ENCODE peak calls at places on chromosomes 4 and X, in nine cellular contexts. M is lower leg skin, D is cardiac fibroblast, I is progenitor cell of endocrine pancreas, X is thyroid gland, R is AG04450, A is fibroblast of mammary gland, B is RWPE1, O is type B pancreatic cell. L is an unnamed sample.

GRCh38 chrX:71163010-71163409 is 18.4 kb downstream of the NLGN3 start:
- DNase-seq in M (no peak), D (no peak), I (no peak), X (no peak), R (no peak), A (no peak), B (no peak), O (no peak), L (no peak)

GRCh38 chr4:45662996-45663395 is 460.9 kb downstream of the GABRG1 start:
- DNase-seq in M (no peak), D (peak), I (no peak), X (peak), R (no peak), A (peak), B (peak), O (no peak), L (no peak)

GRCh38 chr4:176149680-176150079 is 45.7 kb downstream of the SPATA4 start:
- DNase-seq in M (no peak), D (no peak), I (no peak), X (no peak), R (no peak), A (peak), B (no peak), O (no peak), L (no peak)

GRCh38 chr4:72744103-72744725 is 175.2 kb upstream of the ADAMTS3 start:
- DNase-seq in M (no peak), D (peak), I (no peak), X (no peak), R (no peak), A (no peak), B (no peak), O (no peak), L (no peak)

GRCh38 chr4:84171871-84172270 is 327.2 kb downstream of the NKX6-1 start:
- DNase-seq in M (no peak), D (no peak), I (no peak), X (no peak), R (no peak), A (no peak), B (peak), O (no peak), L (no peak)

GRCh38 chrX:150663061-150663460 is 30.1 kb upstream of the MTMR1 start:
- DNase-seq in M (no peak), D (no peak), I (no peak), X (no peak), R (no peak), A (no peak), B (no peak), O (no peak), L (no peak)

GRCh38 chr4:185508162-185508561 is 27.1 kb downstream of the PDLIM3 start:
- DNase-seq in M (no peak), D (no peak), I (no peak), X (no peak), R (no peak), A (no peak), B (peak), O (no peak), L (no peak)

GRCh38 chr4:13701937-13702446 is 74.5 kb upstream of the BOD1L1 start:
- DNase-seq in M (no peak), D (peak), I (no peak), X (no peak), R (no peak), A (peak), B (peak), O (no peak), L (no peak)

GRCh38 chrX:40085714-40086113 is 12.0 kb downstream of the BCOR start:
- DNase-seq in M (no peak), D (no peak), I (no peak), X (peak), R (no peak), A (no peak), B (no peak), O (no peak), L (no peak)

GRCh38 chr4:76246852-76247251 is 4.7 kb upstream of the FAM47E start:
- DNase-seq in M (no peak), D (no peak), I (no peak), X (no peak), R (no peak), A (no peak), B (no peak), O (no peak), L (no peak)

GRCh38 chr4:76251448-76252270 is at the start of gene FAM47E:
- DNase-seq in M (no peak), D (peak), I (peak), X (peak), R (no peak), A (peak), B (peak), O (peak), L (peak)

GRCh38 chr4:76240236-76240635 is 11.3 kb upstream of the FAM47E start:
- DNase-seq in M (no peak), D (no peak), I (no peak), X (no peak), R (no peak), A (no peak), B (no peak), O (no peak), L (no peak)

GRCh38 chr4:76250962-76251361 is 559 bp upstream of the FAM47E start:
- DNase-seq in M (no peak), D (no peak), I (no peak), X (peak), R (no peak), A (no peak), B (peak), O (no peak), L (no peak)

GRCh38 chr4:76246025-76246424 is 5.5 kb upstream of the FAM47E start:
- DNase-seq in M (no peak), D (peak), I (no peak), X (no peak), R (no peak), A (no peak), B (no peak), O (no peak), L (no peak)
- TF ChIP-seq CTCF in M (no peak), D (no peak), I (no peak), X (no peak), R (no peak), A (no peak), B (no peak), O (no peak), L (no peak)

DNA sequence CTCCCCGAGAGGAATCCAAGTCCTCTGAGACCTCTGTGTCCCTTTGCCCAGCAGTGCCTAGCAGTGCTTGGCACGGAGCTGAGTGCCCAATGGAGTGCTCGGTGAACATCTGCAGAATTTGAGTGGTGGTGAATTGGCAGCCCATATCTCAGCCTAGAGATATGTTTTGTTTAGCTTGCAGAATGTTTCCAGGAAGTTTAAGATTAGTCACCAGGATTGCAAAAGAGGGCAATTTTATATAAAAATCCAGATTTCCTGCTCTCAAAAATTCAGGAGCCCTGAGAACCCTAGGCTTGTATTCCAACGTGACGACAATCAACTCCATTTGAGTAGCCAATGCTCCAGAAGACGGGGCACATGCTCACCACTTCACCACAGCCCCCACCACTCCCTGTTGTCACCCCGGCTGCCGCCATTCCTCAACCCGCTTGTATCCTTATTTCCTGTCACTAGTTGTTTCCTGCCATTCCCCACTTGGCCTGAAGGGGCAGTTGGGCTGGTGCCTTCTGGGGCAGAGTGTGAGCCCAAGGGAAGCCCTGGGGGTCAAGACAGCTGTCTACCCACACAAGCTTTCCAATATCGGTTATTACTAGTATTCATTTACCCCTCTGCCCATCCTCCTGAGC is 116.9 kb downstream of the EFNB1 start:
- DNase-seq in M (no peak), D (peak), I (peak), X (no peak), R (no peak), A (peak), B (peak), O (peak), L (peak)
- TF ChIP-seq CTCF in M (no peak), D (peak), I (peak), X (peak), R (peak), A (peak), B (peak), O (peak), L (peak)

GRCh38 chrX:56783450-56783831 is 54.4 kb downstream of the NBDY start:
- DNase-seq in M (no peak), D (no peak), I (no peak), X (no peak), R (no peak), A (peak), B (no peak), O (no peak), L (no peak)
- TF ChIP-seq CTCF in M (no peak), D (no peak), I (no peak), X (no peak), R (no peak), A (peak), B (no peak), O (no peak), L (no peak)

GRCh38 chr4:20311863-20312262 is 60.2 kb downstream of the SLIT2 start:
- DNase-seq in M (no peak), D (no peak), I (no peak), X (no peak), R (peak), A (no peak), B (no peak), O (no peak), L (no peak)

GRCh38 chr4:20301161-20301560 is 49.5 kb downstream of the SLIT2 start:
- DNase-seq in M (no peak), D (no peak), I (no peak), X (no peak), R (no peak), A (no peak), B (no peak), O (no peak), L (no peak)

GRCh38 chr4:20305976-20306375 is 54.3 kb downstream of the SLIT2 start:
- DNase-seq in M (no peak), D (peak), I (no peak), X (no peak), R (peak), A (peak), B (no peak), O (no peak), L (no peak)
- TF ChIP-seq CTCF in M (no peak), D (peak), I (peak), X (peak), R (peak), A (peak), B (no peak), O (peak), L (peak)

GRCh38 chr4:6121941-6122340 is 78.4 kb downstream of the JAKMIP1 start:
- DNase-seq in M (no peak), D (no peak), I (no peak), X (no peak), R (no peak), A (no peak), B (no peak), O (no peak), L (no peak)

GRCh38 chr4:6118201-6118600 is 82.1 kb downstream of the JAKMIP1 start:
- DNase-seq in M (no peak), D (no peak), I (no peak), X (no peak), R (no peak), A (no peak), B (no peak), O (no peak), L (no peak)

GRCh38 chr4:6121276-6121850 is 79.0 kb downstream of the JAKMIP1 start:
- DNase-seq in M (no peak), D (no peak), I (no peak), X (no peak), R (no peak), A (no peak), B (no peak), O (peak), L (no peak)

GRCh38 chr4:6120361-6120760 is 80.0 kb downstream of the JAKMIP1 start:
- DNase-seq in M (no peak), D (no peak), I (no peak), X (no peak), R (no peak), A (no peak), B (no peak), O (peak), L (no peak)

DNA sequence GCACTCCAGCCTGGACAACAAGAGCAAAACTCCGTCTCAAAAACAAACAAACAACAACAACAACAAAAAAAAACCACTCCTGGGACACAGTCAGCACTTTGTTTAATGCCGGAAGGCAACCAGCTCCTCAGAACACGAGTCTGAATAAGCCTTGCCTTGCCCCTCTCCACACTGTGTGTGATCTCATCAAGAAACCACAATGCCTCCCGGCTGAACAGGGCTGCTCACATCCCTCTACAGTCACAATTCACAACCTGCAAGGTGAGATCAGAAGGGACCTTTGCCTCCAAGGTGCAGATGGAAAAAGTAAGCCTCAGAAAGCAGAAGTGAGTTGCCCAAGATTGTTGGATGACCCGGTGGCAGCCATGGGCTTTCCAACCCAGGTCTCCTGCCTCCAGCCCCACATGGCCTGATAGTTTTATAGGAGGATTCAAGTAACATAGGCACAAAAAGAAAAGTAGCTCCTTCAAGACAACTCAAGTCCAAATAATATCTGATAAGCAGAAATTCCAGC is 80.8 kb downstream of the JAKMIP1 start:
- DNase-seq in M (no peak), D (no peak), I (no peak), X (no peak), R (no peak), A (no peak), B (no peak), O (peak), L (no peak)
- TF ChIP-seq CTCF in M (no peak), D (no peak), I (no peak), X (no peak), R (no peak), A (no peak), B (no peak), O (no peak), L (no peak)

DNA sequence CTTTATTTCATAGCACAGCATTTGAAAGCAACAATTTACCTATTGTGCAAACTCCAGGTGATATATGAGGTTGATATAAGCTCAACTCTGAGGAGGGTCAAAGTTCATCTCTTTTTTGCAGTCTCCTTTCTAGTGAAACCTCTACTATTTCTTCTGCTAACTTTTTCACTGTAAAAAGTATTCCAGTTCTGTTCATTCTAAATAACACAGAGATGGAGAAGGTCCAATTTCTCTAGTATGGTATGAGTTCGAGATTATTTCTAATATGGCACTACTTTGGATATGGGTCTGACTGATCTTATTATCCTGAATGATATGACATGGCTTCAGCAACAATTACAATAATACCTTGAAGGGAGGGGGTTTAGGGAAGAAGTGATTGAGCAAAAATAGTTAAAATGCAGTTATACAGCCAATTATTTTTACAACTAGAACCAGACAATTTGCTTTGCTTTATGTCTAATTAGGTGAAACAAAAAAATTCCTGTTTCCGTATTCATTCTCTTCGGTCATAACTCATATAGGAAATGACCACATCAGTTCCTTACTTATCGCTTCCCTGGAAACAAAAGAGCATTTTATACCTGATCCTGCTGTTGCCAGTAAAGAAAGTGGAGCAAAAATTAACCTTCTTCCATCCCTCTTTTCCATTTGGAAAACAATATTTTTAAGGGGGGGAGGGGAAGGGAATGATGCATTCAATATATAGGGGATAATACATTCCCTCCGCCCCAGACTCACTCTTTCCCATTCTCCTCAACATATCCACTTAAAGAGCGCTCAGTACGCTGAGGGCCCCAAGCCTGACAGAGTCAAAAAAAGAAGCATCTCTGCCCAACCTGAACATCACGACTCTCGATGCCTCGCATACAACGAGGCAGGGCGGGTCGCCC is 1.0 kb downstream of the TBC1D9 start:
- DNase-seq in M (no peak), D (no peak), I (no peak), X (no peak), R (no peak), A (no peak), B (no peak), O (no peak), L (no peak)
- TF ChIP-seq CTCF in M (no peak), D (no peak), I (no peak), X (no peak), R (no peak), A (no peak), B (no peak), O (no peak), L (no peak)

GRCh38 chrX:76279007-76279406 is 106.1 kb downstream of the PBDC1 start:
- DNase-seq in M (peak), D (peak), I (no peak), X (peak), R (peak), A (peak), B (peak), O (no peak), L (no peak)
- TF ChIP-seq CTCF in M (no peak), D (peak), I (peak), X (peak), R (peak), A (peak), B (peak), O (peak), L (peak)